ENCODE peak calls at places on chromosomes 1 and 21, in four cellular contexts. D is heart left ventricle, K is fibroblast of lung, H is cardiac muscle cell. A is an unnamed sample.

GRCh38 chr1:147800852-147801251 is 40.5 kb upstream of the GJA5 start:
- DNase-seq in D (no peak), H (no peak), K (no peak), A (no peak)

GRCh38 chr21:43911015-43911934 is 46.3 kb downstream of the AGPAT3 start:
- DNase-seq in D (peak; percentile 61), K (no peak), H (no peak), A (no peak)

GRCh38 chr21:28069446-28069845 is 923.2 kb downstream of the LTN1 start:
- DNase-seq in D (no peak), H (no peak), K (peak; percentile 78), A (no peak)

GRCh38 chr21:28298251-28298672 is 694.4 kb downstream of the LTN1 start:
- DNase-seq in D (no peak), H (no peak), K (peak; percentile 77), A (no peak)

GRCh38 chr21:38952890-38953289 is 147.2 kb downstream of the ETS2 start:
- DNase-seq in K (no peak), H (no peak), D (peak; percentile 15), A (no peak)

GRCh38 chr1:85330206-85330605 is 53.8 kb upstream of the BCL10 start:
- DNase-seq in K (peak; percentile 99), D (no peak), H (no peak), A (no peak)

GRCh38 chr1:158203693-158204457 is 23.2 kb downstream of the CD1D start:
- DNase-seq in K (peak; percentile 49), D (no peak), H (peak; percentile 72), A (peak; percentile 69)

GRCh38 chr1:7543718-7544090 is 227.4 kb upstream of the VAMP3 start:
- DNase-seq in D (no peak), K (no peak), H (no peak), A (no peak)

GRCh38 chr1:92410706-92411105 is 76.0 kb downstream of the GFI1 start:
- DNase-seq in K (no peak), D (no peak), H (no peak), A (peak; percentile 32)

GRCh38 chr21:32392299-32392879 is 423 bp downstream of the URB1 start:
- DNase-seq in D (no peak), K (peak; percentile 16), H (no peak), A (no peak)

GRCh38 chr1:106254748-106255147 is 801.7 kb upstream of the PRMT6 start:
- DNase-seq in D (no peak), H (no peak), K (peak; percentile 4), A (no peak)

GRCh38 chr1:32946413-32946812 is 18.2 kb downstream of the RNF19B start:
- DNase-seq in H (no peak), K (no peak), D (no peak), A (no peak)

GRCh38 chr1:1883092-1883858 is 7.6 kb downstream of the GNB1 start:
- DNase-seq in H (no peak), D (no peak), K (peak; percentile 41), A (no peak)

GRCh38 chr1:81187636-81188035 is 613.1 kb upstream of the ADGRL2 start:
- DNase-seq in D (no peak), K (no peak), H (no peak), A (no peak)

GRCh38 chr1:85465099-85465790 is at the start of gene DDAH1:
- DNase-seq in D (peak; percentile 57), H (peak; percentile 75), K (peak; percentile 73), A (peak; percentile 85)

GRCh38 chr1:82778612-82779011 is 977.9 kb downstream of the ADGRL2 start:
- DNase-seq in K (no peak), H (peak; percentile 7), D (no peak), A (no peak)

GRCh38 chr1:24362982-24363614 is 43.9 kb downstream of the GRHL3 start:
- DNase-seq in D (no peak), H (no peak), K (peak; percentile 96), A (no peak)

GRCh38 chr1:24366707-24367106 is 46.9 kb downstream of the STPG1 start:
- DNase-seq in H (no peak), K (no peak), D (no peak), A (no peak)

GRCh38 chr1:24364605-24364974 is 45.4 kb downstream of the GRHL3 start:
- DNase-seq in D (no peak), H (no peak), K (peak; percentile 50), A (no peak)

GRCh38 chr1:24363994-24364393 is 44.8 kb downstream of the GRHL3 start:
- DNase-seq in H (no peak), D (no peak), K (no peak), A (no peak)

DNA sequence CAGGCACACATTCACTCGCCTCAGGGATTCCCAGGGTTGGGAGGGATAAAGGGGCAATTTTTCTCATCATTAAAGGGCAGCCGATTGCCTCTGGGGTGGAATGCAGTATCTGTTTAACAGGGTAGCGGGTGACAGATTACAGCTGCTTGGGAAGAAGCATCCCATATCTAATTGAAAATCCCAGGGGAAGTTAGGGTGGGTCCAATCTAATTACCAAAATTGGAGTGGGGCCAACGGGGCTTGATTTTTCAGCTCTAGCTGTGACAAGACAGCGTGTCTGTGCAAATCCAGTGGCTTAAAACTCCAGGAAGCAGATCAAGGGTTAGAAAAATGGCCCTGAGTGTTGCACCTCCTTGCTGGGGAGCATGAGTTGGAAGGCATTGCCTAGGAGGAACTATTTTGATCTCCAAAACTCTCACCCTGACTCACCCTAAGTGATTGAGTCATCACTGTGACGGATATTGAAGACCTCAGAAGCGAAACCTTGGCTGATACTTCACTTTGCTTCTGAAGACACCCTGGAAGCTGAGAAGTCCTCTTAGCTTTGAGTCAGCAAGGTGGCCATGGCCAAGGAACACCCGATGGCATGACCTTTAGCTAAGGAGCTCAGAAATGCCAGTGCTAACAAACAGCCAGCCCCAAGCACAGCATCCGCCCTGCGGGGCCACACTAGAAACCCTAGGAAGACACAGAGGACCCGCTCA is 46.0 kb downstream of the GRHL3 start:
- DNase-seq in D (no peak), H (no peak), K (peak; percentile 93), A (peak; percentile 24)
- H3K4me3 ChIP-seq in D (no peak overlapping the region), H (no peak overlapping the region), K (no peak overlapping the region), A (no peak overlapping the region)

DNA sequence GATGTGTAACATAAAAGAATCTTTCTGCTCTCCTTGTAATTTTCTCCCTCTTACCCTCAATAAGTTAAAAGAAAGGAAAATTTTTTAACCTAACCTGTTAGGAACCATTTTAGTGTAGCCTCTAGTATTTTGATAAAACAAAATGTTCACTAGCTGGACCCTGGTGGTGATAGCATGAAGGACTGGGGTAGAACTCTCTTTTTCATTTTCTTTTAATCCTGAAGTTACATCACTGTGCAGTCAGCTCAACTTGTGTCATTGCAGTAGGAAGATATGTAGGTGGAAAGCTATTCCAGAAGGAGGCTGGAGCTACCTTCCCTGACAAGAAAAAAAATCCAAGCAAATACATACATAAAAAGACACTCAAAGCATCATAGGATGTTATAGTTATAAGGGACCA is 39.3 kb downstream of the NFIA start:
- DNase-seq in K (no peak), D (no peak), H (no peak), A (no peak)
- TF ChIP-seq CTCF in K (no peak), D (peak; percentile 3), H (no peak), A (no peak)

GRCh38 chr1:38892976-38893375 is 11.6 kb upstream of the GJA9 start:
- DNase-seq in D (no peak), H (no peak), K (no peak), A (no peak)
- H3K4me1 ChIP-seq in D (no peaks in the 10 kb centered on the region), H (no peaks in the 10 kb centered on the region), K (no peaks in the 10 kb centered on the region), A (no peaks in the 10 kb centered on the region)

DNA sequence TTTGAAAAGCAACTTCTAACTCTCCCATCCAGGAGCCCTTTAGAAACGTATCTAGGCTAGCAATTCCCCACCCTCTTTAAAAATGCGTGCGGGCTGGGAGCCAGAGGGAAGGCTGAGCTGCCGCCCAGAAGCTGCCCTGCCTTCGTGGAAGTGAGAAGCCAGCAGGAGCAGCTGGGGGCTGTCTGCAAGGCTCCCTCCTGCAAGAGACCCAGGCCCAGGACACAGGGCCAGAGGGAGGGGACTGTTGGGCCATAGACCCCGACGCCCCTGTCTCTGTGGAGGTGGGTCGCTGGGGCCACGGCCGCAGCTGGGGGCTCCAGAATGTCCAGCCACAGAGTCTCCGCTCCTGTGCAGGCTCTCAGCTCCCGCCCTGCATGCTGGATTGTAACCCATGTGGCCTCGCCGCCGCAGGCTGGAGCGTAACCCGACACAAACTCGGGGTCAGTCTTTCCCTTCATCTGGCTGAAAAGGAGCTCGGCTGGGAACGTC is 31.0 kb upstream of the COL6A2 start:
- DNase-seq in H (peak; percentile 33), K (peak; percentile 69), D (no peak), A (peak; percentile 30)
- H3K4me3 ChIP-seq in H (no peak overlapping the region), K (no peak overlapping the region), D (peak overlapping the region; percentile 1), A (no peak overlapping the region)

GRCh38 chr1:153506831-153507413 is 28.9 kb downstream of the S100A6 start:
- DNase-seq in D (peak; percentile 92), K (peak; percentile 95), H (no peak), A (peak; percentile 72)

GRCh38 chr1:153507926-153508583 is 27.7 kb downstream of the S100A6 start:
- DNase-seq in D (no peak), H (no peak), K (no peak), A (no peak)

GRCh38 chr1:153509036-153509435 is 26.8 kb downstream of the S100A6 start:
- DNase-seq in K (no peak), D (no peak), H (no peak), A (no peak)

GRCh38 chr1:153510984-153511410 is 24.8 kb downstream of the S100A6 start:
- DNase-seq in D (peak; percentile 88), H (peak; percentile 92), K (peak; percentile 71), A (peak; percentile 89)

GRCh38 chr1:153509729-153510354 is 25.9 kb downstream of the S100A6 start:
- DNase-seq in H (peak; percentile 59), K (no peak), D (peak; percentile 52), A (peak; percentile 80)
- TF ChIP-seq CTCF in H (peak; percentile 59), K (peak; percentile 72), D (peak; percentile 56), A (peak; percentile 65)

DNA sequence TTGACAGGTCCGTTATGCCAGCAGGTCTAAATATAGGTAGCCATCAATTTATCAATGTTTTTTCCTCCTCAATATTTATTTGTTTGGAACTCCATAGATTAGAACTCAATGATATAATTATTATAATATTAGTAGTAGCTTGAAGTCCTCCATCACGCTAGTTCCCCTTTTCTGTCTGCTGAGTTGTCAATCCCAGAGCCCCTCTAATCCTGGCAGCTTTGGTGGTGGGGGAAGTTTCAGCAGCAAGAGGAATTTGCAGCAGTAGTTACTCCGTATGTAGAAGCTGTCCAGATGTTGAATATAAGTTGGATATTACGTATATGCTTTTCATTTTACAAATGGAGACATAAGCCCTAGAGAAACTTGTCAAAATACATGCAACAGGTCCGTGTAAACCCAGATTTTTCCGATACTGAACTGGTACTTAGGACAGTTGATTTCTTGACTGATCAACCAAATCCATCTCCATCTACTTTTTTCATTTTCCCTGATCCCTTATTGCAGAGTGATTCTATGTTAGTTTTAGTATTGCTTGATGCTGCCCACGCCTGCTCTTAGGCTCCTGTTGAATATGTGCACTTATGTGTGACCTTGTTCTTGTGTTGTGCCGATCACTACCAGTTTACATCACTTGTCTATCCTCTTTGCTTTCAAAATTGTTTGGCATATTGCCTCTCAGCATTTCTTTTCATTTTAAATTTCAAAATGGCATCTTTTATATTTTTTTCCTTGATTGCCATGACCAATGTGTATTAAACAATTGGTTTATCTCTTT is 28.1 kb downstream of the SMAP2 start:
- DNase-seq in H (no peak), K (no peak), D (no peak), A (no peak)
- H3K4me1 ChIP-seq in H (no peaks in the 10 kb centered on the region), K (peaks cover 2% of the 10 kb centered on the region), D (no peaks in the 10 kb centered on the region), A (no peaks in the 10 kb centered on the region)

A was measured in mucosa of descending colon.